ENCODE peak calls at places on chromosomes 4 and X, in five cellular contexts. C, M, L, J and F are unnamed samples.
A peak's percentile ranks its signal among the peaks of the same experiment; 100 is the strongest.

GRCh38 chr4:1879491-1879890 is 8.3 kb downstream of the NSD2 start:
- DNase-seq in C (no peak), M (no peak), J (no peak), L (no peak), F (no peak)

GRCh38 chr4:41693629-41694028 is 54.9 kb downstream of the PHOX2B start:
- DNase-seq in J (peak; percentile 52), L (peak; percentile 54), M (no peak), C (peak; percentile 17), F (peak; percentile 38)

GRCh38 chr4:65437102-65437501 is 233.2 kb downstream of the EPHA5 start:
- DNase-seq in C (peak; percentile 15), J (peak; percentile 20), L (no peak), M (no peak), F (peak; percentile 75)

GRCh38 chrX:143500751-143501150 is 16.5 kb downstream of the SPANXN3 start:
- DNase-seq in C (no peak), L (peak; percentile 39), J (no peak), M (no peak), F (no peak)

GRCh38 chr4:156858071-156858470 is 113.5 kb downstream of the PDGFC start:
- DNase-seq in C (no peak), L (no peak), J (no peak), M (no peak), F (no peak)

GRCh38 chrX:9767375-9767774 is 1.7 kb upstream of the GPR143 start:
- DNase-seq in C (no peak), M (no peak), J (no peak), L (no peak), F (peak; percentile 43)

GRCh38 chr4:30429813-30430466 is 290.2 kb upstream of the PCDH7 start:
- DNase-seq in L (peak; percentile 77), C (peak; percentile 85), J (peak; percentile 9), M (no peak), F (peak; percentile 83)

GRCh38 chr4:189301692-189302091 is 639.0 kb upstream of the FRG1 start:
- DNase-seq in M (no peak), C (no peak), L (no peak), J (no peak), F (no peak)

GRCh38 chrX:10022273-10022541 is 55.0 kb downstream of the CLDN34 start:
- DNase-seq in C (no peak), M (no peak), J (no peak), L (no peak), F (no peak)

GRCh38 chr4:48342559-48342878 is 1.2 kb downstream of the SLAIN2 start:
- DNase-seq in J (no peak), L (no peak), M (no peak), C (no peak), F (peak; percentile 10)

GRCh38 chrX:30888526-30889146 is 418 bp downstream of the TAB3 start:
- DNase-seq in M (no peak), C (no peak), J (peak; percentile 39), L (no peak), F (peak; percentile 18)

GRCh38 chrX:46683023-46683422 is 75.9 kb downstream of the SLC9A7 start:
- DNase-seq in M (no peak), C (peak; percentile 35), L (peak; percentile 29), J (no peak), F (no peak)

GRCh38 chr4:16289872-16290554 is 63.7 kb upstream of the TAPT1 start:
- DNase-seq in M (no peak), L (peak; percentile 60), C (peak; percentile 21), J (peak; percentile 51), F (peak; percentile 69)

GRCh38 chrX:16695079-16695676 is 17.3 kb downstream of the CTPS2 start:
- DNase-seq in M (peak; percentile 28), C (peak; percentile 36), L (peak; percentile 75), J (peak; percentile 77), F (peak; percentile 55)

GRCh38 chrX:46882266-46882665 is 30.0 kb upstream of the JADE3 start:
- DNase-seq in J (no peak), C (no peak), L (no peak), M (no peak), F (no peak)

GRCh38 chrX:1009771-1010170 is 202.7 kb downstream of the CRLF2 start:
- DNase-seq in L (no peak), J (no peak), M (no peak), C (no peak), F (no peak)
- H3K27ac ChIP-seq in L (no peak overlapping the region), J (no peak overlapping the region), M (no peak overlapping the region), C (no peak overlapping the region), F (no peak overlapping the region)

GRCh38 chr4:102534845-102535244 is 33.7 kb downstream of the NFKB1 start:
- DNase-seq in L (no peak), J (no peak), M (no peak), C (no peak), F (no peak)

GRCh38 chr4:102533916-102534315 is 32.8 kb downstream of the NFKB1 start:
- DNase-seq in M (no peak), C (no peak), L (no peak), J (no peak), F (no peak)

GRCh38 chr4:102536768-102537167 is 35.6 kb downstream of the NFKB1 start:
- DNase-seq in M (no peak), L (no peak), C (no peak), J (no peak), F (no peak)

GRCh38 chr4:102535398-102536082 is 34.4 kb downstream of the NFKB1 start:
- DNase-seq in M (no peak), J (no peak), L (peak; percentile 60), C (peak; percentile 84), F (no peak)

DNA sequence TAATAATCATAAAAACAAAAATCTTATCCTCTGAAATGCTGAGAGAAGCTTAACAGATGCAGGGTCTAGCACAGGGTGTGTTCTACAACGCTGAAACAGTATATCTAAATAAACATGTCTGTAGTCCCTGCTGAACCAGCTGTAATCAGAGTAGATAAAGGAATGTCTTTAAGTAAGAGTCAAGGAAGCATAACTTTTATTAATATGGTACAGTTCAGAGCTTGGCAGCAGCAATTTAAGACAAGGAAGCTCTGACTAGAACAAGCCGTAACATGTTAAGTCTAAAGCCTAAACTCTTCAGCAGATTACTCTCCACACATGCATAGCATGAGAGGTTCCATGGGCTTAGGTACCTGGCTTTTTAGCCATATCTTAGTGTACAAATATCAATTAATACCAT is 36.1 kb downstream of the NFKB1 start:
- DNase-seq in C (peak; percentile 16), M (no peak), L (no peak), J (no peak), F (no peak)
- H3K36me3 ChIP-seq in C (no peaks in the 10 kb centered on the region), M (no peaks in the 10 kb centered on the region), L (no peaks in the 10 kb centered on the region), J (no peaks in the 10 kb centered on the region), F (peaks cover 2% of the 10 kb centered on the region)

GRCh38 chr4:8401665-8402064 is 38.9 kb downstream of the ACOX3 start:
- DNase-seq in L (no peak), J (no peak), M (no peak), C (no peak), F (no peak)
- H3K27ac ChIP-seq in L (no peak overlapping the region), J (no peak overlapping the region), M (peak overlapping the region; percentile 75), C (no peak overlapping the region), F (no peak overlapping the region)

DNA sequence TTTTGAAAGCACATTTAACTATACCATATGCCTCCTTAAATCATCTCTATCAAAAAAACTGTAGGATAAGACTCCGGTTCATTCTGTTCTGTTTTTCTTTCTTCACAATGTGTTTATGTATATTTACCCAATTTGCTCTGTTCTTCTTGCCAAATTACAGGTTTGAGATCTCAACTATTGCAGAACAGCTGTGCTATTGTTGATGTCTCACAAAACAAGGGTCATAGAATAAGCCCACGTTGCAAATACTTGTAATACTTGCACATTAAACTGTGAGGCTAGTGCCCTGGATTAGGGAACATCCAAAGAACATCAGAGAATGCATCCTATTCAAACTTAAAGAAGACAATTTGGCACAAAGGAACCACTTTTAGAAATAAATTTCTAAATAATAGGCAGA is 45.4 kb downstream of the ANTXR2 start:
- DNase-seq in C (no peak), M (no peak), L (no peak), J (no peak), F (no peak)
- H3K36me3 ChIP-seq in C (peaks cover 4% of the 10 kb centered on the region), M (no peaks in the 10 kb centered on the region), L (peaks cover 49% of the 10 kb centered on the region), J (no peaks in the 10 kb centered on the region), F (no peaks in the 10 kb centered on the region)

GRCh38 chr4:37646237-37646636 is 39.9 kb downstream of the RELL1 start:
- DNase-seq in L (no peak), C (no peak), M (no peak), J (no peak), F (no peak)
- H3K27ac ChIP-seq in L (no peak overlapping the region), C (no peak overlapping the region), M (no peak overlapping the region), J (no peak overlapping the region), F (no peak overlapping the region)

GRCh38 chr4:4289575-4289929 is 402 bp downstream of the LYAR start:
- DNase-seq in J (no peak), M (no peak), L (peak; percentile 9), C (no peak), F (no peak)

GRCh38 chr4:4289930-4290850 is at the start of the genes LYAR and ZBTB49:
- DNase-seq in J (peak; percentile 96), L (peak; percentile 89), M (peak; percentile 96), C (peak; percentile 86), F (peak; percentile 94)

GRCh38 chr4:4289055-4289454 is 899 bp downstream of the LYAR start:
- DNase-seq in M (no peak), C (no peak), L (no peak), J (no peak), F (no peak)

GRCh38 chr4:4284827-4285618 is 4.9 kb downstream of the LYAR start:
- DNase-seq in L (peak; percentile 51), C (peak; percentile 21), J (peak; percentile 24), M (no peak), F (no peak)

DNA sequence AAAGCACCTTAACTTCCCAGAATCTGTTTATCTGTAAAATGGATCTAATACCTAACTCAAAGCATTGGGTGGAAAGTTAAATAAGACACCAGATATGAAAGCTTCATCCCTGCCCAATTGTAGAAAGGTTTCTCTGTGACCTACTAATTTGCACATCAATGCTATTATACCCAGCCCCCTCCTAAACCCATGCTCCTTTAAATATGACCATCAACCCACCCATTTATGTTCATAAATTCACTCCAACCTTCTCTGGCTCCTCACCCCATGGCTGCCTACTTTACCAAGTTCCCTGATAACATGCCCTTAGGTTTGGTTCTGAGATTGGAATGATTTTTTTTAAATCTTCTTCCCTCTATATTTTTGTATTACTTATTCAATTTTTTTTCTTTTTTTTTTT is 1.9 kb downstream of the LYAR start:
- DNase-seq in M (no peak), L (no peak), C (no peak), J (no peak), F (no peak)
- H3K36me3 ChIP-seq in M (no peaks in the 10 kb centered on the region), L (peaks cover 31% of the 10 kb centered on the region), C (peaks cover 2% of the 10 kb centered on the region), J (no peaks in the 10 kb centered on the region), F (peaks cover 2% of the 10 kb centered on the region)

GRCh38 chr4:177901786-177902185 is 459.5 kb upstream of the AGA start:
- DNase-seq in J (no peak), C (peak; percentile 61), M (no peak), L (no peak), F (no peak)
- H3K27ac ChIP-seq in J (no peak overlapping the region), C (no peak overlapping the region), M (no peak overlapping the region), L (no peak overlapping the region), F (no peak overlapping the region)